ENCODE peak calls at places on chromosomes 16 and 17, in four cellular contexts. X is HCT116, K is endothelial cell of umbilical vein, Z is H9. S is an unnamed sample.

GRCh38 chr17:66240630-66241029 is 11.4 kb upstream of the APOH start:
- DNase-seq in Z (no peak), X (no peak), K (peak), S (no peak)

GRCh38 chr16:85437161-85438052 is 175.7 kb upstream of the GSE1 start:
- DNase-seq in Z (peak), K (no peak), X (no peak), S (peak)

GRCh38 chr17:34717092-34717491 is 137.7 kb downstream of the TMEM132E start:
- DNase-seq in X (no peak), K (no peak), Z (peak), S (no peak)

GRCh38 chr16:22638393-22639206 is 127.9 kb downstream of the NPIPB5 start:
- DNase-seq in Z (no peak), K (no peak), X (no peak), S (no peak)

GRCh38 chr17:73304971-73305786 is 6.6 kb downstream of the CDC42EP4 start:
- DNase-seq in X (peak), Z (peak), K (peak), S (peak)

GRCh38 chr17:16491703-16492612 is at the start of gene LRRC75A:
- DNase-seq in Z (peak), X (no peak), K (peak), S (peak)

GRCh38 chr16:55955845-55956244 is 80.7 kb upstream of the CES5A start:
- DNase-seq in X (no peak), K (no peak), Z (no peak), S (no peak)

GRCh38 chr17:1005361-1005946 is 8.5 kb downstream of the TIMM22 start:
- DNase-seq in X (no peak), Z (no peak), K (peak), S (no peak)

GRCh38 chr17:32342603-32343325 is 791 bp upstream of the C17orf75 start:
- DNase-seq in X (no peak), K (no peak), Z (no peak), S (no peak)

GRCh38 chr17:32345953-32346600 is 3.9 kb upstream of the ZNF207 start:
- DNase-seq in X (no peak), Z (no peak), K (no peak), S (no peak)

GRCh38 chr17:32341141-32341856 is 674 bp downstream of the C17orf75 start:
- DNase-seq in X (no peak), K (peak), Z (no peak), S (no peak)

DNA sequence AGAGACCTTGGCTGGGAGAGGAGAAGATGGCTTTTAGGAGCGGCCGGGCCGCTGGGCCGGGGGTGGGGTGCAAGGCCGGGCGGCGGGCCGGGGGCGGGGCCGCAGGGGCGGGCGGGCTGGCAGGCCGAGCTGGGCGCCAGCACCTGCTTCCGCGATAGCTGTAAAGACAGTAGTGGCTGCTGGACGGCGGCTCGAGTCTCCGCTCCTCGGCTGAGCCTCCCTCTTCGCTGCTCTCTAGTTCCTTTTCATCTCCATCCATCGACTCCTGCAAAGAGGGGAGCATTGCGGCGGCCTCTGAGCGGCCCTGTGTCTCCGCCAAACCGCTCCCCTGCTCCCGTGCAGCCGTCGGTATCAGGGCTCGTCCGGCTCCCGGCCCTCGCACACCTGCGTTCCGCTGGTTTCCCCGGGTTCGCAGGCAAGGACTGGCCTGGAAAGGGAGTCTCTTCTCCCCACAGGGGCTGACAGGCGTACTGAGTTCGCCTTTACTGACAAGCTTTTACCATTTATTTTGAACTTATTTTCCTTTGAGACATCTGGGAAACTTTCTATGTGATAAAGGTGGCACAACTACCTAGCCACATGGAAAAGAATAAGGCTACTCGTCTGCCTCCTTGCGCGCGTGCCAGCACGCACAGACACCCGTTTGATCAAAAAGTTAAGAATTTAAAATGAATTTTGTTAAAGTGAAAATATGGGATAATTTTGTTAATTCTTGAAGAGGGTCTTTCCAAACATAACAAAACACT is at the start of gene C17orf75:
- DNase-seq in K (peak), X (peak), Z (peak), S (peak)
- TF ChIP-seq CTCF in K (no peak), X (no peak), Z (no peak), S (no peak)

DNA sequence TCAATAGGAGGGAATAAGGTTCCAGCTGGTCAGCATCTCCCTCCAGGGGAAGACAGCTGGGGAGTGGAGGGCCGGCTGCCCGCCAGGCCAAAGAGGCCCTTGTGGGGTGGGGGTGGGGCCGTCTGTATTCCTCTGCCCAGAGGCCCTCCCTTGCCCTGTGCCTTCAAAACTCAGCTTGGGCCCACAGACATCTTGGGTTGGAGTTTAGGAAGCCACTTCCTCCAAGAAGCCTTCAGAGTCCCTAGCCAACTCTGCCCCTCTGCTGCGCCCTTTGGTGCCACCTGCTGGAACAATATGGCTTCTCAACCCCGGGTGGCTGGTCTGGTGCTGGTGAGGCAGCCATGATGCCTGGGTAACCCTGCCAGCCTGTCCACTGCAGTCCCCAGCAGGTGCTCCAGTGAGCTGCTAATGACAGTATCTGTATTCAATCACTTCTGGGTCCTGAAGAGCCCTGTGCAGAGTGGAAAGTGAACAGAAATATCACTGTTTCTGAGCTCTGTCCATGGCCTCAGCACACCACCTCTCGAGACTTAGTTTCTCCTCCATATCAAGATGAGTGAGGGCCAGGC is 16.7 kb downstream of the HSD11B2 start:
- DNase-seq in Z (peak), K (peak), X (peak), S (peak)
- TF ChIP-seq CTCF in Z (peak), K (peak), X (peak), S (peak)

GRCh38 chr17:80772906-80773242 is 218.8 kb upstream of the CHMP6 start:
- DNase-seq in X (no peak), Z (no peak), K (no peak), S (no peak)

GRCh38 chr17:80774643-80775281 is 216.9 kb upstream of the CHMP6 start:
- DNase-seq in X (no peak), Z (peak), K (peak), S (no peak)

GRCh38 chr17:80771612-80772005 is 220.0 kb upstream of the CHMP6 start:
- DNase-seq in K (no peak), X (no peak), Z (peak), S (no peak)

GRCh38 chr17:80774146-80774545 is 217.5 kb upstream of the CHMP6 start:
- DNase-seq in K (no peak), Z (peak), X (no peak), S (no peak)

GRCh38 chr17:80773243-80773991 is 218.2 kb upstream of the CHMP6 start:
- DNase-seq in Z (peak), K (no peak), X (no peak), S (peak)
- TF ChIP-seq CTCF in Z (peak), K (no peak), X (peak), S (no peak)

DNA sequence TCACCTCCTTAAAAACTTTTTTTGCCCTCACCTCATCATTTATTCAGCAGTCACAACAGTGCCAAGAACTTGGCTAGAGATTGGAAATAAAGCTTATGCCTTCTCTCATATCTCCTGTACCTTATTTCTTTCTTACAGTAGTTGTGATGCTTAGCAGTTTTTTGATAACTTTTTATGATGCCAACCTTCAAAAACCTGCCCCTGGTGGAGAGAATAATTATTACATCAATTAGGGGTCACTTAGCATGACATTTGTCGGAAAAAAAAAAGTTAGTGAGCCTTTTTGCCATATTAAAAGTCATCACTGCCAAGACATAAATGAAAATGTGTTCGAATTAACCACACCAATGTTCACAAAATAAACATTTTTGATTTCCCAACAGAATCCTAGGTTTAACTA is 296.6 kb downstream of the WWOX start:
- DNase-seq in X (peak), K (no peak), Z (no peak), S (peak)
- TF ChIP-seq CTCF in X (peak), K (no peak), Z (peak), S (no peak)

DNA sequence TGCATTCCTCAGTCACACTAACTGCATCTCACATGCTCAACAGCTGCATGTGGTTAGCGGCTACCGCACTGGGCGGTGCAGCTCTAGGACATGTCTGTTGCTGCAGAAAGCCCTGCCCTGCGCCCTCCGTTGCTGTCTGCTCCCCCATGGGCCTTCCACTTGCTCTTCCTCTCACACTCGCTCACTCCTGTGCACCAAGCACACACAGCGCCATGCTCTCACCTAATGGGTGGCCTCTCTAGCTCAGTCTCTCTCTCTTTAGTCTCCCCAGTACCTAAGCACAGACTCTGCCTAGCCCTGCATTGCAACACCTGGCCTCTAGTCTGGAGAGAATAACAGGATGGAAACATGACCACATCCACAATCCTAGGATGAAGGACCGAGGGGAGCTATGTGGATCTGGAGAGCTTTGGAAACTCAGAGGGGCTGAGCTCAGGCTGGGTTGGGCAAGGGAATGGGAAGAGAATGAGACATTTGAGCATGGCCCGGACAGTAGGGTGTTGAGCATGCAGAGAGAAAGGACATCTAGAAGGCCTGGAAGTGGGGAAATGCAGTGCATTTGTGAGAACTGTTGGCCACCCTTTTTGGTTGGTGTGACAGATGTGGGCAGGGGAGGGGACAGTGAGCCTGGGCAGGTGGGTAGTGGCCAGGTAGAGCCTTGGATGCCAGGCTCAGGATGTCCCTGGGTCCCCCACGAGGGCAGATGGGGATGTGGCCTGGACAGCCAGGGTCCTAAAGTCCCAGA is 16.0 kb downstream of the SGCA start:
- DNase-seq in X (no peak), Z (no peak), K (no peak), S (no peak)
- TF ChIP-seq CTCF in X (no peak), Z (no peak), K (no peak), S (no peak)

GRCh38 chr17:4549781-4550533 is 5.2 kb downstream of the MYBBP1A start:
- DNase-seq in K (no peak), X (no peak), Z (no peak), S (no peak)

GRCh38 chr17:4548721-4549531 is 6.3 kb downstream of the MYBBP1A start:
- DNase-seq in Z (no peak), X (no peak), K (no peak), S (no peak)

GRCh38 chr17:4547118-4547906 is 7.9 kb downstream of the MYBBP1A start:
- DNase-seq in Z (no peak), K (no peak), X (no peak), S (no peak)

GRCh38 chr17:4550534-4551039 is 4.6 kb downstream of the MYBBP1A start:
- DNase-seq in K (no peak), X (no peak), Z (no peak), S (no peak)

GRCh38 chr17:4548061-4548461 is 7.1 kb downstream of the MYBBP1A start:
- DNase-seq in Z (peak), K (no peak), X (no peak), S (no peak)
- TF ChIP-seq CTCF in Z (no peak), K (no peak), X (no peak), S (no peak)

GRCh38 chr16:80936410-80936809 is 70.3 kb downstream of the CMC2 start:
- DNase-seq in K (peak), Z (no peak), X (no peak), S (no peak)

GRCh38 chr16:80935691-80936090 is 71.0 kb downstream of the CMC2 start:
- DNase-seq in K (no peak), Z (no peak), X (no peak), S (no peak)

GRCh38 chr16:80931661-80931984 is 75.1 kb downstream of the CMC2 start:
- DNase-seq in K (peak), X (no peak), Z (no peak), S (no peak)

GRCh38 chr16:80931985-80932720 is 74.5 kb downstream of the CMC2 start:
- DNase-seq in Z (peak), X (no peak), K (peak), S (peak)

GRCh38 chr16:80932725-80933124 is 74.0 kb downstream of the CMC2 start:
- DNase-seq in X (no peak), Z (no peak), K (peak), S (peak)
- TF ChIP-seq CTCF in X (no peak), Z (no peak), K (no peak), S (no peak)

DNA sequence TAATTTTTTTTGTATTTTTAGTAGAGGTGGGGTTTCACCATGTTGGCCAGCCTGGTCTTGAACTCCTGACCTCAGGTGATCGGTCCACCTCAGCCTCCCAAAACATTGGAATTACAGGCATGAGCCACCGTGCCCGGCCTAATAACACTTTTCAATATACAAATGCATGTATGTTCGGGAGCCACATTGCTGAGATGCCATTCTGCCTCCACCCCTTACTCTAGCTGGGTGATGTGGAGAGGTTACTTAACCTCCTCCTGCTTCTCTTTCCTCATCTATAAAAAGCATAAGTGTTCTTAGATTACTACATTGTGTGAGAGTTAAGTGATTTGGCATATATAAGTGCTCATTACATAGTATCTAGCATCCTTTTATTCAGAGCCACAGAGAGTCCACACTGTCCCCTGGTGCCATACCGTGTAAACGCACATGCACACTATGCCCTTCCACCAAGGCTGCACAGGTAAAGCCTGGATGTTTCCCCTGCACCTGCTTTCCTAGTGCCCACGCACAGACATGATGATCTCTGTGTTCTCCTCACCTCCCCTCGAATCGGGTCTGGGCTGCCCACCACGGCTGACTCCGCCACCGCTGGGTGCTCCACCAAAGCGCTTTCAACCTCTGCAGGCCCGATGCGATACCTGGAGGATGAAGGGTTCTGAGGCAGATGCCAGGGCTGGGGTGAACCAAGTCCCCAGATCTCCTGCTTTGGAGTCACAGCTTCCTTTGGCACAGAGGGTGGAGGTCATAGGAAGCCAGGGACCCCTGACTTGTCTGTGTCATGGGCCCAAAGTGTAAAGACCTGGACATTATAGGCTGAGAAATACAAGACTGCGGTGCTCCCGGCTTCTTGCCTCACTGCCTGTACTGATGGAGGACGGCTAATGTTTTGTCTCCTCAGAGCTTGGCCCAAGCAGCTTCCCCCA is 49.0 kb upstream of the ACSM2B start:
- DNase-seq in X (no peak), Z (no peak), K (no peak), S (no peak)
- TF ChIP-seq CTCF in X (no peak), Z (no peak), K (no peak), S (no peak)